ENCODE peak calls at places on chromosome 19, in nine cellular contexts. X, Q, B, O, K, G, U, I and Y are unnamed samples.

GRCh38 chr19:11451942-11452813 is 16.7 kb downstream of the PRKCSH start:
- DNase-seq in X (no peak), Q (no peak), B (no peak), O (no peak), K (no peak), G (no peak), U (no peak), I (no peak), Y (no peak)

GRCh38 chr19:54388001-54388802 is 23.5 kb upstream of the LAIR1 start:
- DNase-seq in X (peak), Q (no peak), B (no peak), O (peak), K (peak), G (no peak), U (peak), I (no peak), Y (no peak)

GRCh38 chr19:7287716-7288115 is 6.5 kb downstream of the INSR start:
- DNase-seq in X (peak), Q (no peak), B (no peak), O (no peak), K (peak), G (no peak), U (no peak), I (peak), Y (no peak)

GRCh38 chr19:45303269-45304060 is 19.2 kb downstream of the CKM start:
- DNase-seq in X (no peak), Q (no peak), B (no peak), O (no peak), K (no peak), G (no peak), U (no peak), I (no peak), Y (no peak)

GRCh38 chr19:39212377-39212742 is 8.3 kb upstream of the SYCN start:
- DNase-seq in X (peak), Q (no peak), B (no peak), O (peak), K (no peak), G (no peak), U (peak), I (peak), Y (no peak)

GRCh38 chr19:48715681-48716171 is 3.8 kb downstream of the MAMSTR start:
- DNase-seq in X (no peak), Q (no peak), B (no peak), O (peak), K (no peak), G (no peak), U (peak), I (no peak), Y (peak)

GRCh38 chr19:53980553-53981407 is 10.7 kb upstream of the CACNG6 start:
- DNase-seq in X (no peak), Q (no peak), B (peak), O (no peak), K (no peak), G (peak), U (no peak), I (no peak), Y (no peak)

GRCh38 chr19:2408247-2408646 is 19.1 kb downstream of the TIMM13 start:
- DNase-seq in X (no peak), Q (no peak), B (no peak), O (no peak), K (no peak), G (no peak), U (no peak), I (no peak), Y (no peak)

GRCh38 chr19:44111910-44112463 is 1.2 kb upstream of the ZNF225 start:
- DNase-seq in X (no peak), Q (no peak), B (peak), O (no peak), K (peak), G (no peak), U (no peak), I (no peak), Y (no peak)

GRCh38 chr19:48354332-48354992 is 9.3 kb downstream of the TMEM143 start:
- DNase-seq in X (peak), Q (no peak), B (no peak), O (no peak), K (no peak), G (peak), U (no peak), I (no peak), Y (no peak)

GRCh38 chr19:12365094-12365371 is 450 bp downstream of the ZNF442 start:
- DNase-seq in X (peak), Q (no peak), B (peak), O (no peak), K (no peak), G (no peak), U (peak), I (no peak), Y (no peak)

GRCh38 chr19:44684892-44685847 is 13.8 kb upstream of the CEACAM16 start:
- DNase-seq in X (no peak), Q (no peak), B (peak), O (no peak), K (peak), G (peak), U (peak), I (peak), Y (no peak)

GRCh38 chr19:2337329-2337707 is 8.8 kb downstream of the SPPL2B start:
- DNase-seq in X (peak), Q (no peak), B (no peak), O (no peak), K (no peak), G (no peak), U (no peak), I (no peak), Y (no peak)

GRCh38 chr19:39416626-39417120 is 4.2 kb downstream of the PLEKHG2 start:
- DNase-seq in X (no peak), Q (no peak), B (no peak), O (no peak), K (no peak), G (no peak), U (no peak), I (no peak), Y (no peak)

GRCh38 chr19:29375429-29376093 is 150.2 kb upstream of the VSTM2B start:
- DNase-seq in X (no peak), Q (no peak), B (no peak), O (peak), K (no peak), G (no peak), U (no peak), I (no peak), Y (peak)

GRCh38 chr19:12052571-12053169 is at the start of gene ZNF878:
- DNase-seq in X (peak), Q (peak), B (peak), O (peak), K (peak), G (no peak), U (peak), I (peak), Y (peak)

GRCh38 chr19:805600-806550 is 8.6 kb downstream of the PTBP1 start:
- DNase-seq in X (peak), Q (no peak), B (no peak), O (peak), K (peak), G (no peak), U (no peak), I (peak), Y (no peak)

GRCh38 chr19:48403606-48404005 is 10.1 kb downstream of the GRIN2D start:
- DNase-seq in X (peak), Q (no peak), B (peak), O (no peak), K (no peak), G (no peak), U (peak), I (no peak), Y (no peak)

GRCh38 chr19:7224205-7224833 is 69.9 kb downstream of the INSR start:
- DNase-seq in X (peak), Q (no peak), B (no peak), O (no peak), K (peak), G (no peak), U (peak), I (peak), Y (no peak)

GRCh38 chr19:1956868-1957492 is 16.0 kb downstream of the CSNK1G2 start:
- DNase-seq in X (no peak), Q (peak), B (no peak), O (no peak), K (no peak), G (no peak), U (peak), I (no peak), Y (no peak)

GRCh38 chr19:13163609-13164364 is 13.6 kb downstream of the IER2 start:
- DNase-seq in X (peak), Q (peak), B (peak), O (peak), K (peak), G (no peak), U (peak), I (peak), Y (peak)

GRCh38 chr19:54084410-54084809 is 3.2 kb upstream of the TARM1 start:
- DNase-seq in X (no peak), Q (no peak), B (no peak), O (no peak), K (no peak), G (no peak), U (no peak), I (no peak), Y (no peak)

GRCh38 chr19:12723383-12723642 is 419 bp downstream of the TNPO2 start:
- DNase-seq in X (no peak), Q (no peak), B (no peak), O (no peak), K (no peak), G (no peak), U (no peak), I (no peak), Y (no peak)

GRCh38 chr19:57559008-57559403 is 657 bp downstream of the ZNF550 start:
- DNase-seq in X (peak), Q (no peak), B (peak), O (no peak), K (peak), G (peak), U (peak), I (no peak), Y (no peak)

GRCh38 chr19:57560049-57560491 is 407 bp upstream of the ZNF550 start:
- DNase-seq in X (peak), Q (peak), B (peak), O (no peak), K (peak), G (no peak), U (no peak), I (no peak), Y (no peak)

GRCh38 chr19:57558525-57558924 is 1.1 kb downstream of the ZNF550 start:
- DNase-seq in X (no peak), Q (no peak), B (no peak), O (no peak), K (no peak), G (no peak), U (no peak), I (no peak), Y (no peak)

GRCh38 chr19:57563547-57563946 is 3.9 kb upstream of the ZNF550 start:
- DNase-seq in X (no peak), Q (no peak), B (no peak), O (no peak), K (no peak), G (no peak), U (no peak), I (no peak), Y (no peak)

DNA sequence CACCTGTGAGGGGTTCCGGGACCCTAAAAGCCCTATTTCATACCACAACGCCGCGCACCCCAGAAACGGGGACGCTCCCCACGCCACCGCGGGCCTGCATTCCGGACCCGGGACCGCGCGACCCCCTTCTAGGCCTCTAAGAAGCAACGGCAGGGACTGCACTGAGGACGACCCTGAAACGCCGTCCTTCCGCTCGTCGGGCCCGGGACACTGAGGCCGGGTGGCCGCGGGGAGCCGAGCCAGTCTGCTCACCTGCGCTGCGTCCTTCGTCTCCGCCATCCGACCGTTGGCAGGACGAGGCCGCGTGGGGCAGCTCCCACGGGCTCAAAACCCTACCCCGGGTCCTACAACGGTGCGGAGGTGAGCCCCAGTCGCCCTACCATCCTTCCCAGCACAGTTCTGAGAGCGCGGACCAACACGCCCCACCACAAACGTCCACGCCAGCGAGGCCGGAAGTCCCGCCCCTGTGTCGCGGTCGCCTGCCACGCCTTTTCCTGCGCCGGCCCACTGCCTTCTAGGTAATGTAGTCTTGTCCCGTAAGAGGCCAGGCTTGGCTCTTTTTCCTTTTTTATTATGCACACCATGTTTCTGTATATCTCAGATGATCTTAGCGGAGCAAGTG is at the start of gene ZNF550:
- DNase-seq in X (peak), Q (peak), B (peak), O (peak), K (peak), G (peak), U (peak), I (peak), Y (peak)
- TF ChIP-seq POLR2A in X (peak), Q (no peak), B (peak), O (no peak), K (peak), G (peak), U (peak), I (peak), Y (no peak)

GRCh38 chr19:4916292-4917082 is 7.2 kb downstream of the UHRF1 start:
- DNase-seq in X (no peak), Q (no peak), B (no peak), O (no peak), K (no peak), G (no peak), U (peak), I (peak), Y (no peak)
- TF ChIP-seq POLR2A in X (no peak), Q (no peak), B (no peak), O (no peak), K (no peak), G (no peak), U (peak), I (no peak), Y (no peak)

DNA sequence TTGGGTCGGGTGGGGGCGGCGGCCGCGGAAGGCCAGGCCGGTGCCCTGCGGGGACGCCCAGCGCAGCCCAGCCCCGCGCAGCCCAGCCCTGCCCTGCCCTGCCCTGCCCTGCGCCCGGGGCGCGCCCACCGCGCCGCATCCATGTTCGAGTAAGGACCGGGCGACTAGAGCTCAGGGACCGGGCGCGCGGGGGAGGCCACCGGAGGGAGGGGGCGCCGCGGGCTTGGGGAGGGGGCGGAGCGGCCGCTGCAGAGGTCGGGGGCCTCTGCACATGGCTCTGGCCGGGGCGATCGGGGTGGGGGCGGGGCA is 169 bp downstream of the GRAMD1A start:
- DNase-seq in X (no peak), Q (no peak), B (no peak), O (no peak), K (no peak), G (no peak), U (no peak), I (no peak), Y (no peak)
- TF ChIP-seq POLR2A in X (no peak), Q (no peak), B (peak), O (no peak), K (peak), G (peak), U (no peak), I (peak), Y (no peak)

GRCh38 chr19:4115050-4115817 is 8.7 kb downstream of the MAP2K2 start:
- DNase-seq in X (no peak), Q (no peak), B (no peak), O (no peak), K (no peak), G (no peak), U (peak), I (no peak), Y (no peak)
- TF ChIP-seq POLR2A in X (no peak), Q (no peak), B (no peak), O (no peak), K (no peak), G (no peak), U (no peak), I (no peak), Y (no peak)